ENCODE peak calls at places on chromosomes 13 and 19, in six cellular contexts. O, U, P, Y, I and Z are unnamed samples.

GRCh38 chr13:91464336-91464735 is 65.9 kb downstream of the GPC5 start:
- DNase-seq in Y (no peak), I (no peak), U (no peak), P (no peak), O (no peak), Z (no peak)

GRCh38 chr19:35657904-35658700 is 8.2 kb upstream of the UPK1A start:
- DNase-seq in O (peak), I (no peak), Y (no peak), P (no peak), U (no peak), Z (no peak)

GRCh38 chr13:50576156-50576555 is 267.3 kb downstream of the DLEU7 start:
- DNase-seq in U (no peak), I (no peak), Y (no peak), P (no peak), O (no peak), Z (no peak)

GRCh38 chr19:46634045-46634655 is 1.9 kb downstream of the GNG8 start:
- DNase-seq in O (peak), P (peak), Y (no peak), I (peak), U (no peak), Z (peak)

GRCh38 chr13:26967119-26968038 is 204.2 kb downstream of the USP12 start:
- DNase-seq in I (no peak), O (no peak), P (no peak), Y (no peak), U (no peak), Z (no peak)

GRCh38 chr19:8666814-8667405 is 31.7 kb downstream of the ACTL9 start:
- DNase-seq in I (no peak), Y (no peak), P (no peak), U (no peak), O (no peak), Z (no peak)

GRCh38 chr19:18672606-18673337 is 10.7 kb upstream of the CRTC1 start:
- DNase-seq in O (no peak), P (no peak), I (no peak), U (no peak), Y (no peak), Z (no peak)

GRCh38 chr19:49879243-49879960 is 1.9 kb downstream of the TBC1D17 start:
- DNase-seq in U (no peak), P (no peak), O (no peak), Y (no peak), I (no peak), Z (no peak)

GRCh38 chr19:11378319-11379189 is 4.1 kb downstream of the SWSAP1 start:
- DNase-seq in I (no peak), Y (peak), P (no peak), O (peak), U (no peak), Z (no peak)

GRCh38 chr19:18502633-18503294 is 19.1 kb downstream of the ELL start:
- DNase-seq in Y (no peak), P (no peak), I (no peak), U (no peak), O (no peak), Z (no peak)

GRCh38 chr19:2150794-2151338 is 500 bp downstream of the AP3D1 start:
- DNase-seq in U (no peak), I (no peak), O (peak), P (peak), Y (no peak), Z (peak)

GRCh38 chr19:8973501-8974091 is 36.6 kb downstream of the MUC16 start:
- DNase-seq in Y (no peak), I (no peak), O (peak), P (no peak), U (no peak), Z (no peak)

GRCh38 chr13:97395437-97396136 is 38.4 kb upstream of the RAP2A start:
- DNase-seq in U (no peak), I (no peak), P (no peak), Y (no peak), O (no peak), Z (no peak)

GRCh38 chr19:39372941-39373340 is 18.0 kb downstream of the PAF1 start:
- DNase-seq in I (no peak), U (no peak), P (no peak), Y (no peak), O (no peak), Z (no peak)

GRCh38 chr13:92573467-92574057 is 653.0 kb upstream of the GPC6 start:
- DNase-seq in P (no peak), Y (peak), O (peak), I (no peak), U (no peak), Z (no peak)

GRCh38 chr19:2231621-2232221 is 4.4 kb downstream of the PLEKHJ1 start:
- DNase-seq in Y (no peak), I (no peak), U (no peak), P (no peak), O (no peak), Z (no peak)

GRCh38 chr19:54218960-54219661 is 3.7 kb downstream of the LILRB3 start:
- DNase-seq in U (no peak), Y (no peak), O (no peak), I (no peak), P (no peak), Z (no peak)

GRCh38 chr19:12117203-12117970 is 22.8 kb downstream of the ZNF20 start:
- DNase-seq in I (no peak), U (no peak), P (no peak), O (peak), Y (peak), Z (no peak)

GRCh38 chr19:18349524-18350128 is 9.2 kb downstream of the PGPEP1 start:
- DNase-seq in P (no peak), Y (peak), I (no peak), O (peak), U (no peak), Z (no peak)

GRCh38 chr19:35533201-35533821 is at the start of gene GAPDHS:
- DNase-seq in Y (no peak), P (no peak), I (no peak), U (no peak), O (peak), Z (no peak)

GRCh38 chr13:112603641-112604220 is 15.8 kb upstream of the TUBGCP3 start:
- DNase-seq in I (no peak), Y (no peak), P (no peak), U (no peak), O (no peak), Z (no peak)

GRCh38 chr13:113103646-113104045 is 1.9 kb upstream of the F7 start:
- DNase-seq in Y (no peak), O (no peak), U (no peak), I (no peak), P (no peak), Z (no peak)

GRCh38 chr19:52665529-52665928 is 27.4 kb upstream of the ZNF83 start:
- DNase-seq in O (peak), I (no peak), Y (no peak), P (no peak), U (no peak), Z (no peak)

GRCh38 chr19:22607653-22608430 is 26.3 kb upstream of the ZNF492 start:
- DNase-seq in I (no peak), P (no peak), U (no peak), O (no peak), Y (no peak), Z (no peak)

GRCh38 chr19:13120817-13121216 is 2.8 kb downstream of the NACC1 start:
- DNase-seq in U (no peak), Y (no peak), I (no peak), O (no peak), P (no peak), Z (no peak)
- TF ChIP-seq POLR2A in U (no peak), Y (no peak), I (no peak), O (no peak), P (no peak), Z (no peak)

GRCh38 chr13:25608181-25608580 is 236.4 kb downstream of the ATP8A2 start:
- DNase-seq in U (no peak), Y (no peak), O (no peak), I (no peak), P (no peak), Z (no peak)
- TF ChIP-seq POLR2AphosphoS5 in U (no peak), Y (no peak), O (no peak), I (no peak), P (no peak), Z (no peak)

GRCh38 chr13:111526922-111527321 is 206.5 kb downstream of the TEX29 start:
- DNase-seq in I (no peak), P (no peak), O (no peak), U (no peak), Y (no peak), Z (no peak)
- TF ChIP-seq TAF1 in I (no peak), P (no peak), O (no peak), U (no peak), Y (no peak), Z (no peak)

GRCh38 chr13:48235100-48235813 is 2.3 kb downstream of the ITM2B start:
- DNase-seq in O (no peak), I (no peak), Y (no peak), U (peak), P (no peak), Z (no peak)
- TF ChIP-seq POLR2A in O (no peak), I (peak), Y (no peak), U (no peak), P (no peak), Z (no peak)

GRCh38 chr13:109758937-109759480 is 27.4 kb downstream of the IRS2 start:
- DNase-seq in U (no peak), O (no peak), Y (no peak), I (no peak), P (no peak), Z (no peak)

GRCh38 chr13:109755551-109755950 is 30.8 kb downstream of the IRS2 start:
- DNase-seq in P (no peak), U (no peak), O (no peak), I (no peak), Y (no peak), Z (no peak)

GRCh38 chr13:109755997-109756396 is 30.4 kb downstream of the IRS2 start:
- DNase-seq in I (no peak), Y (no peak), U (no peak), P (no peak), O (no peak), Z (no peak)

GRCh38 chr13:109759609-109760008 is 26.8 kb downstream of the IRS2 start:
- DNase-seq in P (no peak), O (no peak), I (no peak), Y (no peak), U (no peak), Z (no peak)

GRCh38 chr13:109756778-109757177 is 29.6 kb downstream of the IRS2 start:
- DNase-seq in I (no peak), U (no peak), O (no peak), Y (no peak), P (no peak), Z (no peak)
- TF ChIP-seq POLR2AphosphoS5 in I (no peak), U (no peak), O (no peak), Y (no peak), P (no peak), Z (no peak)

DNA sequence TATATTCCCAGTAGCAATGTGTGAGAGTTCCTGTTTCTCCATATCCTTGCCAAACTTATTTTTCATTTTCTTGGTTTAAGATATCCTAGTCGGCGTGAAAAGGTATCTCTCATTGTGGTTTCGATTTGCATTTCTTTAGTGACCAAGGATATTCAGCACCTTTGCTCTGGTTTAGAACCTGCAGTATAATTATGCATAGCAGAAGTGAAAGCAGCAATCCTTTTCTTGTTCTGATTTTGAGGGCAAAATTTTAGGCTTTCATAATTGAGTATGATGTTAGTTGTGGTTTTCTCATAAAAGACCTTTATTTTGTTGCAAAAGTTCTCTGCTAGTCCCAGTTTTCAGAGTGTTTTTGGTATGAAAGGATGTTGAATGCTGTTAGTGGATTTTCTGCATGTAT is 491.0 kb downstream of the FGF9 start:
- DNase-seq in O (no peak), U (peak), Y (no peak), P (no peak), I (no peak), Z (peak)
- TF ChIP-seq TAF1 in O (no peak), U (no peak), Y (no peak), P (no peak), I (no peak), Z (no peak)

DNA sequence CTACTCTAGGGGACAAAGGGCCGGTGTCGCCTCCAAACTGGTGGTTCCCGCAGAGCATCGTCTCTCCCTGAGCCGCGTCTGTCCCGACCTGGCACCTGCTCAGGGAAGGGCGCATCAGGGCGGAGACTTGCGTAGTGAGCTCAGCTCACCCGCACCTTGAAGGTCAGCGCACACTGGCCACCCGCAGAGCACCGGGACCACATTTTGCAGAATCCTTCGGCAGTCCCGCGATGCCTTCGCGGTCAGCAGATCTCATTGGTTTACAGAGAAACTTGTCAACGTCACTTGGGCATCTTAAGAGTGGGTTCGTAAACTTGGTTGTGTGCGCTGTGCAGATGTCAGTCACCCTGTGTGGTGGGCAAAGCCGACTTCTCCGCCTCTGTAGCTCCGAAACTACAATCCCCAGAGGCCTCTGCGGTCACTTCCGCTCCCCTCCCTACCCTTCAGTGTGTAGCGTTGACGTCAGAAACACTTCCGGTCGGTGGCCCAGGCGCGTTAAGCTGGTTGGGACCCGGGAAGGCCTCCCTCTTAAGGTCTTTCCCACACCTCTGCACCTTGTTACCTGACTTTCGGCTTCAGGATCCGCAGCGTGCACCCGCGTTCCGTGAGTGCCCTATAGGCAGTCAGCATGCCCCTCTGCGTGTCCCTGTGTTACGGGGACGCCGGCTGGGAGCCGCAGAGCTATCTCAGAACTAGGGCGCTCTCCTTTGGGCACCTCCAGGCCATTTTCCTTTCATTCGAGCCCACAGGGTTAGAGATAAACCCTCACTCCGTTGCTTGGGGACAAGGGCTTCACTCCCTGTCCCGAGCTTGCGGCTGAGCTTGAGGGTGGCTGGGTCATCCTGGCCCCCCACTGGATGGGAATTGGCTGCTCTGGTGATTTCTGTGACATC is 36.5 kb upstream of the ZNF527 start:
- DNase-seq in O (peak), I (peak), P (peak), U (peak), Y (no peak), Z (peak)
- TF ChIP-seq POLR2A in O (no peak), I (peak), P (peak), U (peak), Y (no peak), Z (peak)